ENCODE peak calls at places on chromosome 2, in nine cellular contexts. One of them, this sample, is unnamed.

GRCh38 chr2:225737556-225737955 is 338.0 kb downstream of the NYAP2 start:
- DNase-seq in effector CD4-positive, alpha-beta T cell: no peak
- DNase-seq in stimulated activated naive CD4-positive, alpha-beta T cell: no peak
- DNase-seq in epithelial cell of esophagus: peak
- DNase-seq in NCI-H187 treated with DMSO at 0.1 percent for 48 hours: no peak
- DNase-seq in amniotic stem cell: no peak
- DNase-seq in fibroblast of the conjunctiva: no peak
- DNase-seq in stimulated activated CD8-positive, alpha-beta memory T cell treated with anti-CD3 and anti-CD28 coated beads, Interleukin-4, amount 100 ng/mL, for 1 hour: no peak
- DNase-seq in HTR-8/SVneo: peak
- DNase-seq in this sample: peak

GRCh38 chr2:37833420-37833819 is 91.7 kb upstream of the RMDN2 start:
- DNase-seq in effector CD4-positive, alpha-beta T cell: no peak
- DNase-seq in stimulated activated naive CD4-positive, alpha-beta T cell: no peak
- DNase-seq in epithelial cell of esophagus: peak
- DNase-seq in NCI-H187 treated with DMSO at 0.1 percent for 48 hours: no peak
- DNase-seq in amniotic stem cell: no peak
- DNase-seq in fibroblast of the conjunctiva: no peak
- DNase-seq in stimulated activated CD8-positive, alpha-beta memory T cell treated with anti-CD3 and anti-CD28 coated beads, Interleukin-4, amount 100 ng/mL, for 1 hour: peak
- DNase-seq in HTR-8/SVneo: no peak
- DNase-seq in this sample: no peak

GRCh38 chr2:150204449-150204848 is 283.0 kb downstream of the RND3 start:
- DNase-seq in effector CD4-positive, alpha-beta T cell: no peak
- DNase-seq in stimulated activated naive CD4-positive, alpha-beta T cell: no peak
- DNase-seq in epithelial cell of esophagus: peak
- DNase-seq in NCI-H187 treated with DMSO at 0.1 percent for 48 hours: no peak
- DNase-seq in amniotic stem cell: no peak
- DNase-seq in fibroblast of the conjunctiva: peak
- DNase-seq in stimulated activated CD8-positive, alpha-beta memory T cell treated with anti-CD3 and anti-CD28 coated beads, Interleukin-4, amount 100 ng/mL, for 1 hour: no peak
- DNase-seq in HTR-8/SVneo: no peak
- DNase-seq in this sample: peak

GRCh38 chr2:197929886-197930227 is 125.5 kb downstream of the PLCL1 start:
- DNase-seq in effector CD4-positive, alpha-beta T cell: no peak
- DNase-seq in stimulated activated naive CD4-positive, alpha-beta T cell: no peak
- DNase-seq in epithelial cell of esophagus: no peak
- DNase-seq in NCI-H187 treated with DMSO at 0.1 percent for 48 hours: no peak
- DNase-seq in amniotic stem cell: no peak
- DNase-seq in fibroblast of the conjunctiva: no peak
- DNase-seq in stimulated activated CD8-positive, alpha-beta memory T cell treated with anti-CD3 and anti-CD28 coated beads, Interleukin-4, amount 100 ng/mL, for 1 hour: no peak
- DNase-seq in HTR-8/SVneo: no peak
- DNase-seq in this sample: no peak

GRCh38 chr2:233354500-233354924 is 218 bp downstream of the DGKD start:
- DNase-seq in effector CD4-positive, alpha-beta T cell: no peak
- DNase-seq in stimulated activated naive CD4-positive, alpha-beta T cell: no peak
- DNase-seq in epithelial cell of esophagus: no peak
- DNase-seq in NCI-H187 treated with DMSO at 0.1 percent for 48 hours: no peak
- DNase-seq in amniotic stem cell: no peak
- DNase-seq in fibroblast of the conjunctiva: no peak
- DNase-seq in stimulated activated CD8-positive, alpha-beta memory T cell treated with anti-CD3 and anti-CD28 coated beads, Interleukin-4, amount 100 ng/mL, for 1 hour: no peak
- DNase-seq in HTR-8/SVneo: no peak
- DNase-seq in this sample: no peak

GRCh38 chr2:185219981-185220380 is 518.6 kb upstream of the FSIP2 start:
- DNase-seq in effector CD4-positive, alpha-beta T cell: no peak
- DNase-seq in stimulated activated naive CD4-positive, alpha-beta T cell: no peak
- DNase-seq in epithelial cell of esophagus: peak
- DNase-seq in NCI-H187 treated with DMSO at 0.1 percent for 48 hours: no peak
- DNase-seq in amniotic stem cell: no peak
- DNase-seq in fibroblast of the conjunctiva: no peak
- DNase-seq in stimulated activated CD8-positive, alpha-beta memory T cell treated with anti-CD3 and anti-CD28 coated beads, Interleukin-4, amount 100 ng/mL, for 1 hour: no peak
- DNase-seq in HTR-8/SVneo: peak
- DNase-seq in this sample: no peak

GRCh38 chr2:5021148-5021547 is 671.0 kb upstream of the SOX11 start:
- DNase-seq in effector CD4-positive, alpha-beta T cell: no peak
- DNase-seq in stimulated activated naive CD4-positive, alpha-beta T cell: no peak
- DNase-seq in epithelial cell of esophagus: peak
- DNase-seq in NCI-H187 treated with DMSO at 0.1 percent for 48 hours: no peak
- DNase-seq in amniotic stem cell: no peak
- DNase-seq in fibroblast of the conjunctiva: no peak
- DNase-seq in stimulated activated CD8-positive, alpha-beta memory T cell treated with anti-CD3 and anti-CD28 coated beads, Interleukin-4, amount 100 ng/mL, for 1 hour: no peak
- DNase-seq in HTR-8/SVneo: no peak
- DNase-seq in this sample: no peak

GRCh38 chr2:105061560-105061959 is 23.7 kb downstream of the MRPS9 start:
- DNase-seq in effector CD4-positive, alpha-beta T cell: no peak
- DNase-seq in stimulated activated naive CD4-positive, alpha-beta T cell: no peak
- DNase-seq in epithelial cell of esophagus: no peak
- DNase-seq in NCI-H187 treated with DMSO at 0.1 percent for 48 hours: no peak
- DNase-seq in amniotic stem cell: no peak
- DNase-seq in fibroblast of the conjunctiva: no peak
- DNase-seq in stimulated activated CD8-positive, alpha-beta memory T cell treated with anti-CD3 and anti-CD28 coated beads, Interleukin-4, amount 100 ng/mL, for 1 hour: no peak
- DNase-seq in HTR-8/SVneo: no peak
- DNase-seq in this sample: no peak

GRCh38 chr2:127659408-127660290 is 13.7 kb downstream of the GPR17 start:
- DNase-seq in effector CD4-positive, alpha-beta T cell: no peak
- DNase-seq in stimulated activated naive CD4-positive, alpha-beta T cell: no peak
- DNase-seq in epithelial cell of esophagus: no peak
- DNase-seq in NCI-H187 treated with DMSO at 0.1 percent for 48 hours: no peak
- DNase-seq in amniotic stem cell: no peak
- DNase-seq in fibroblast of the conjunctiva: no peak
- DNase-seq in stimulated activated CD8-positive, alpha-beta memory T cell treated with anti-CD3 and anti-CD28 coated beads, Interleukin-4, amount 100 ng/mL, for 1 hour: no peak
- DNase-seq in HTR-8/SVneo: no peak
- DNase-seq in this sample: no peak

GRCh38 chr2:157596992-157597681 is 31.5 kb downstream of the ACVR1C start:
- DNase-seq in effector CD4-positive, alpha-beta T cell: peak
- DNase-seq in stimulated activated naive CD4-positive, alpha-beta T cell: peak
- DNase-seq in epithelial cell of esophagus: peak
- DNase-seq in NCI-H187 treated with DMSO at 0.1 percent for 48 hours: no peak
- DNase-seq in amniotic stem cell: no peak
- DNase-seq in fibroblast of the conjunctiva: no peak
- DNase-seq in stimulated activated CD8-positive, alpha-beta memory T cell treated with anti-CD3 and anti-CD28 coated beads, Interleukin-4, amount 100 ng/mL, for 1 hour: peak
- DNase-seq in HTR-8/SVneo: peak
- DNase-seq in this sample: peak

GRCh38 chr2:11701206-11701605 is 31.2 kb upstream of the NTSR2 start:
- DNase-seq in effector CD4-positive, alpha-beta T cell: no peak
- DNase-seq in stimulated activated naive CD4-positive, alpha-beta T cell: no peak
- DNase-seq in epithelial cell of esophagus: peak
- DNase-seq in NCI-H187 treated with DMSO at 0.1 percent for 48 hours: no peak
- DNase-seq in amniotic stem cell: no peak
- DNase-seq in fibroblast of the conjunctiva: no peak
- DNase-seq in stimulated activated CD8-positive, alpha-beta memory T cell treated with anti-CD3 and anti-CD28 coated beads, Interleukin-4, amount 100 ng/mL, for 1 hour: no peak
- DNase-seq in HTR-8/SVneo: no peak
- DNase-seq in this sample: no peak

GRCh38 chr2:219475697-219476604 is 22.7 kb upstream of the GMPPA start:
- DNase-seq in effector CD4-positive, alpha-beta T cell: peak
- DNase-seq in stimulated activated naive CD4-positive, alpha-beta T cell: no peak
- DNase-seq in epithelial cell of esophagus: peak
- DNase-seq in NCI-H187 treated with DMSO at 0.1 percent for 48 hours: no peak
- DNase-seq in amniotic stem cell: no peak
- DNase-seq in fibroblast of the conjunctiva: no peak
- DNase-seq in stimulated activated CD8-positive, alpha-beta memory T cell treated with anti-CD3 and anti-CD28 coated beads, Interleukin-4, amount 100 ng/mL, for 1 hour: no peak
- DNase-seq in HTR-8/SVneo: peak
- DNase-seq in this sample: peak

GRCh38 chr2:181683518-181684453 is 3.5 kb upstream of the NEUROD1 start:
- DNase-seq in effector CD4-positive, alpha-beta T cell: no peak
- DNase-seq in stimulated activated naive CD4-positive, alpha-beta T cell: no peak
- DNase-seq in epithelial cell of esophagus: peak
- DNase-seq in NCI-H187 treated with DMSO at 0.1 percent for 48 hours: no peak
- DNase-seq in amniotic stem cell: no peak
- DNase-seq in fibroblast of the conjunctiva: no peak
- DNase-seq in stimulated activated CD8-positive, alpha-beta memory T cell treated with anti-CD3 and anti-CD28 coated beads, Interleukin-4, amount 100 ng/mL, for 1 hour: no peak
- DNase-seq in HTR-8/SVneo: peak
- DNase-seq in this sample: peak

GRCh38 chr2:108444941-108445840 is 3.8 kb upstream of the GCC2 start:
- DNase-seq in effector CD4-positive, alpha-beta T cell: no peak
- DNase-seq in stimulated activated naive CD4-positive, alpha-beta T cell: no peak
- DNase-seq in epithelial cell of esophagus: peak
- DNase-seq in NCI-H187 treated with DMSO at 0.1 percent for 48 hours: no peak
- DNase-seq in amniotic stem cell: no peak
- DNase-seq in fibroblast of the conjunctiva: no peak
- DNase-seq in stimulated activated CD8-positive, alpha-beta memory T cell treated with anti-CD3 and anti-CD28 coated beads, Interleukin-4, amount 100 ng/mL, for 1 hour: no peak
- DNase-seq in HTR-8/SVneo: no peak
- DNase-seq in this sample: no peak

GRCh38 chr2:73253901-73254300 is 19.8 kb downstream of the CCT7 start:
- DNase-seq in effector CD4-positive, alpha-beta T cell: no peak
- DNase-seq in stimulated activated naive CD4-positive, alpha-beta T cell: no peak
- DNase-seq in epithelial cell of esophagus: peak
- DNase-seq in NCI-H187 treated with DMSO at 0.1 percent for 48 hours: no peak
- DNase-seq in amniotic stem cell: no peak
- DNase-seq in fibroblast of the conjunctiva: no peak
- DNase-seq in stimulated activated CD8-positive, alpha-beta memory T cell treated with anti-CD3 and anti-CD28 coated beads, Interleukin-4, amount 100 ng/mL, for 1 hour: no peak
- DNase-seq in HTR-8/SVneo: no peak
- DNase-seq in this sample: no peak

GRCh38 chr2:9145109-9145751 is 61.4 kb upstream of the ASAP2 start:
- DNase-seq in effector CD4-positive, alpha-beta T cell: no peak
- DNase-seq in stimulated activated naive CD4-positive, alpha-beta T cell: no peak
- DNase-seq in epithelial cell of esophagus: no peak
- DNase-seq in NCI-H187 treated with DMSO at 0.1 percent for 48 hours: no peak
- DNase-seq in amniotic stem cell: no peak
- DNase-seq in fibroblast of the conjunctiva: peak
- DNase-seq in stimulated activated CD8-positive, alpha-beta memory T cell treated with anti-CD3 and anti-CD28 coated beads, Interleukin-4, amount 100 ng/mL, for 1 hour: no peak
- DNase-seq in HTR-8/SVneo: no peak
- DNase-seq in this sample: peak

GRCh38 chr2:171553858-171554257 is 31.6 kb downstream of the CYBRD1 start:
- DNase-seq in effector CD4-positive, alpha-beta T cell: no peak
- DNase-seq in stimulated activated naive CD4-positive, alpha-beta T cell: no peak
- DNase-seq in epithelial cell of esophagus: no peak
- DNase-seq in NCI-H187 treated with DMSO at 0.1 percent for 48 hours: no peak
- DNase-seq in amniotic stem cell: no peak
- DNase-seq in fibroblast of the conjunctiva: no peak
- DNase-seq in stimulated activated CD8-positive, alpha-beta memory T cell treated with anti-CD3 and anti-CD28 coated beads, Interleukin-4, amount 100 ng/mL, for 1 hour: no peak
- DNase-seq in HTR-8/SVneo: no peak
- DNase-seq in this sample: no peak

GRCh38 chr2:203915256-203915655 is 21.3 kb upstream of the ICOS start:
- DNase-seq in effector CD4-positive, alpha-beta T cell: no peak
- DNase-seq in stimulated activated naive CD4-positive, alpha-beta T cell: no peak
- DNase-seq in epithelial cell of esophagus: no peak
- DNase-seq in NCI-H187 treated with DMSO at 0.1 percent for 48 hours: no peak
- DNase-seq in amniotic stem cell: no peak
- DNase-seq in fibroblast of the conjunctiva: no peak
- DNase-seq in stimulated activated CD8-positive, alpha-beta memory T cell treated with anti-CD3 and anti-CD28 coated beads, Interleukin-4, amount 100 ng/mL, for 1 hour: no peak
- DNase-seq in HTR-8/SVneo: no peak
- DNase-seq in this sample: peak

GRCh38 chr2:200354823-200355751 is 48.6 kb downstream of the SPATS2L start:
- DNase-seq in effector CD4-positive, alpha-beta T cell: no peak
- DNase-seq in stimulated activated naive CD4-positive, alpha-beta T cell: no peak
- DNase-seq in epithelial cell of esophagus: peak
- DNase-seq in NCI-H187 treated with DMSO at 0.1 percent for 48 hours: no peak
- DNase-seq in amniotic stem cell: no peak
- DNase-seq in fibroblast of the conjunctiva: peak
- DNase-seq in stimulated activated CD8-positive, alpha-beta memory T cell treated with anti-CD3 and anti-CD28 coated beads, Interleukin-4, amount 100 ng/mL, for 1 hour: no peak
- DNase-seq in HTR-8/SVneo: no peak
- DNase-seq in this sample: no peak

GRCh38 chr2:70496819-70497218 is 56.8 kb downstream of the TGFA start:
- DNase-seq in effector CD4-positive, alpha-beta T cell: no peak
- DNase-seq in stimulated activated naive CD4-positive, alpha-beta T cell: no peak
- DNase-seq in epithelial cell of esophagus: peak
- DNase-seq in NCI-H187 treated with DMSO at 0.1 percent for 48 hours: no peak
- DNase-seq in amniotic stem cell: no peak
- DNase-seq in fibroblast of the conjunctiva: no peak
- DNase-seq in stimulated activated CD8-positive, alpha-beta memory T cell treated with anti-CD3 and anti-CD28 coated beads, Interleukin-4, amount 100 ng/mL, for 1 hour: no peak
- DNase-seq in HTR-8/SVneo: no peak
- DNase-seq in this sample: peak

GRCh38 chr2:26559044-26559405 is 81.1 kb upstream of the OTOF start:
- DNase-seq in effector CD4-positive, alpha-beta T cell: no peak
- DNase-seq in stimulated activated naive CD4-positive, alpha-beta T cell: no peak
- DNase-seq in epithelial cell of esophagus: no peak
- DNase-seq in NCI-H187 treated with DMSO at 0.1 percent for 48 hours: no peak
- DNase-seq in amniotic stem cell: no peak
- DNase-seq in fibroblast of the conjunctiva: no peak
- DNase-seq in stimulated activated CD8-positive, alpha-beta memory T cell treated with anti-CD3 and anti-CD28 coated beads, Interleukin-4, amount 100 ng/mL, for 1 hour: no peak
- DNase-seq in HTR-8/SVneo: no peak
- DNase-seq in this sample: no peak

GRCh38 chr2:54122939-54123338 is 7.5 kb downstream of the ACYP2 start:
- DNase-seq in effector CD4-positive, alpha-beta T cell: no peak
- DNase-seq in stimulated activated naive CD4-positive, alpha-beta T cell: no peak
- DNase-seq in epithelial cell of esophagus: peak
- DNase-seq in NCI-H187 treated with DMSO at 0.1 percent for 48 hours: no peak
- DNase-seq in amniotic stem cell: peak
- DNase-seq in fibroblast of the conjunctiva: no peak
- DNase-seq in stimulated activated CD8-positive, alpha-beta memory T cell treated with anti-CD3 and anti-CD28 coated beads, Interleukin-4, amount 100 ng/mL, for 1 hour: no peak
- DNase-seq in HTR-8/SVneo: peak
- DNase-seq in this sample: peak

GRCh38 chr2:176213406-176213805 is 24.9 kb downstream of the HOXD1 start:
- DNase-seq in effector CD4-positive, alpha-beta T cell: no peak
- DNase-seq in stimulated activated naive CD4-positive, alpha-beta T cell: no peak
- DNase-seq in epithelial cell of esophagus: no peak
- DNase-seq in NCI-H187 treated with DMSO at 0.1 percent for 48 hours: no peak
- DNase-seq in amniotic stem cell: no peak
- DNase-seq in fibroblast of the conjunctiva: no peak
- DNase-seq in stimulated activated CD8-positive, alpha-beta memory T cell treated with anti-CD3 and anti-CD28 coated beads, Interleukin-4, amount 100 ng/mL, for 1 hour: no peak
- DNase-seq in HTR-8/SVneo: no peak
- DNase-seq in this sample: no peak

GRCh38 chr2:241933175-241933911 is 63.8 kb downstream of the RTP5 start:
- DNase-seq in effector CD4-positive, alpha-beta T cell: no peak
- DNase-seq in stimulated activated naive CD4-positive, alpha-beta T cell: no peak
- DNase-seq in epithelial cell of esophagus: no peak
- DNase-seq in NCI-H187 treated with DMSO at 0.1 percent for 48 hours: no peak
- DNase-seq in amniotic stem cell: no peak
- DNase-seq in fibroblast of the conjunctiva: peak
- DNase-seq in stimulated activated CD8-positive, alpha-beta memory T cell treated with anti-CD3 and anti-CD28 coated beads, Interleukin-4, amount 100 ng/mL, for 1 hour: no peak
- DNase-seq in HTR-8/SVneo: peak
- DNase-seq in this sample: peak

GRCh38 chr2:215773728-215774127 is 239.6 kb downstream of the MREG start:
- DNase-seq in effector CD4-positive, alpha-beta T cell: no peak
- DNase-seq in stimulated activated naive CD4-positive, alpha-beta T cell: no peak
- DNase-seq in epithelial cell of esophagus: peak
- DNase-seq in NCI-H187 treated with DMSO at 0.1 percent for 48 hours: no peak
- DNase-seq in amniotic stem cell: peak
- DNase-seq in fibroblast of the conjunctiva: peak
- DNase-seq in stimulated activated CD8-positive, alpha-beta memory T cell treated with anti-CD3 and anti-CD28 coated beads, Interleukin-4, amount 100 ng/mL, for 1 hour: no peak
- DNase-seq in HTR-8/SVneo: no peak
- DNase-seq in this sample: peak

GRCh38 chr2:154140249-154141025 is 268.7 kb downstream of the GALNT13 start:
- DNase-seq in effector CD4-positive, alpha-beta T cell: no peak
- DNase-seq in stimulated activated naive CD4-positive, alpha-beta T cell: no peak
- DNase-seq in epithelial cell of esophagus: no peak
- DNase-seq in NCI-H187 treated with DMSO at 0.1 percent for 48 hours: no peak
- DNase-seq in amniotic stem cell: no peak
- DNase-seq in fibroblast of the conjunctiva: no peak
- DNase-seq in stimulated activated CD8-positive, alpha-beta memory T cell treated with anti-CD3 and anti-CD28 coated beads, Interleukin-4, amount 100 ng/mL, for 1 hour: no peak
- DNase-seq in HTR-8/SVneo: no peak
- DNase-seq in this sample: no peak

GRCh38 chr2:230552181-230552580 is 136.2 kb downstream of the SP100 start:
- DNase-seq in effector CD4-positive, alpha-beta T cell: no peak
- DNase-seq in stimulated activated naive CD4-positive, alpha-beta T cell: no peak
- DNase-seq in epithelial cell of esophagus: no peak
- DNase-seq in NCI-H187 treated with DMSO at 0.1 percent for 48 hours: no peak
- DNase-seq in amniotic stem cell: no peak
- DNase-seq in fibroblast of the conjunctiva: no peak
- DNase-seq in stimulated activated CD8-positive, alpha-beta memory T cell treated with anti-CD3 and anti-CD28 coated beads, Interleukin-4, amount 100 ng/mL, for 1 hour: no peak
- DNase-seq in HTR-8/SVneo: no peak
- DNase-seq in this sample: no peak

GRCh38 chr2:216554755-216555154 is 56.1 kb downstream of the RPL37A start:
- DNase-seq in effector CD4-positive, alpha-beta T cell: no peak
- DNase-seq in stimulated activated naive CD4-positive, alpha-beta T cell: no peak
- DNase-seq in epithelial cell of esophagus: no peak
- DNase-seq in NCI-H187 treated with DMSO at 0.1 percent for 48 hours: peak
- DNase-seq in amniotic stem cell: no peak
- DNase-seq in fibroblast of the conjunctiva: no peak
- DNase-seq in stimulated activated CD8-positive, alpha-beta memory T cell treated with anti-CD3 and anti-CD28 coated beads, Interleukin-4, amount 100 ng/mL, for 1 hour: no peak
- DNase-seq in HTR-8/SVneo: no peak
- DNase-seq in this sample: no peak

GRCh38 chr2:43175187-43175490 is 51.3 kb downstream of the ZFP36L2 start:
- DNase-seq in effector CD4-positive, alpha-beta T cell: no peak
- DNase-seq in stimulated activated naive CD4-positive, alpha-beta T cell: no peak
- DNase-seq in epithelial cell of esophagus: peak
- DNase-seq in NCI-H187 treated with DMSO at 0.1 percent for 48 hours: no peak
- DNase-seq in amniotic stem cell: no peak
- DNase-seq in fibroblast of the conjunctiva: no peak
- DNase-seq in stimulated activated CD8-positive, alpha-beta memory T cell treated with anti-CD3 and anti-CD28 coated beads, Interleukin-4, amount 100 ng/mL, for 1 hour: no peak
- DNase-seq in HTR-8/SVneo: no peak
- DNase-seq in this sample: no peak

GRCh38 chr2:206274434-206275273 is at the start of gene ZDBF2:
- DNase-seq in effector CD4-positive, alpha-beta T cell: peak
- DNase-seq in stimulated activated naive CD4-positive, alpha-beta T cell: peak
- DNase-seq in epithelial cell of esophagus: peak
- DNase-seq in NCI-H187 treated with DMSO at 0.1 percent for 48 hours: no peak
- DNase-seq in amniotic stem cell: no peak
- DNase-seq in fibroblast of the conjunctiva: no peak
- DNase-seq in stimulated activated CD8-positive, alpha-beta memory T cell treated with anti-CD3 and anti-CD28 coated beads, Interleukin-4, amount 100 ng/mL, for 1 hour: no peak
- DNase-seq in HTR-8/SVneo: peak
- DNase-seq in this sample: peak